ENCODE peak calls at places on chromosomes 13 and 19, in eight cellular contexts. U is GM18507, I is astrocyte of the hippocampus, L is memory B cell, N is GM13976, M is NCI-H774, H is PC-9, V is GM12891. W is an unnamed sample.

GRCh38 chr19:34366670-34367423 is 1.9 kb downstream of the GPI start:
- DNase-seq in N (no peak), L (no peak), V (no peak), U (no peak), I (peak; percentile 44), M (no peak), H (no peak), W (no peak)

GRCh38 chr19:58336820-58337219 is 10.0 kb downstream of the ZSCAN22 start:
- DNase-seq in V (no peak), N (no peak), L (no peak), U (no peak), H (no peak), M (no peak), I (no peak), W (no peak)

GRCh38 chr13:84925443-84925842 is 873.8 kb downstream of the SLITRK6 start:
- DNase-seq in N (no peak), H (no peak), L (no peak), V (no peak), U (no peak), I (no peak), M (no peak), W (no peak)

GRCh38 chr13:54133721-54134120 is 1105.1 kb downstream of the OLFM4 start:
- DNase-seq in H (no peak), M (no peak), U (no peak), N (no peak), L (no peak), I (no peak), V (no peak), W (no peak)

GRCh38 chr13:69959041-69959440 is 148.6 kb upstream of the ATXN8OS start:
- DNase-seq in N (no peak), H (no peak), M (no peak), I (peak; percentile 0), V (no peak), L (no peak), U (no peak), W (no peak)

GRCh38 chr13:98878421-98879126 is 99.3 kb downstream of the DOCK9 start:
- DNase-seq in M (no peak), U (no peak), I (no peak), N (no peak), H (no peak), L (no peak), V (no peak), W (no peak)

GRCh38 chr13:114112231-114112825 is 20.1 kb downstream of the RASA3 start:
- DNase-seq in V (no peak), L (no peak), U (no peak), I (no peak), H (no peak), N (no peak), M (no peak), W (no peak)

GRCh38 chr19:21143846-21144245 is 2.0 kb downstream of the ZNF431 start:
- DNase-seq in M (no peak), H (peak; percentile 43), I (no peak), L (no peak), U (no peak), V (no peak), N (no peak), W (no peak)

W was measured in CD4-positive, alpha-beta T cell.